ENCODE peak calls at places on chromosomes 12 and 14, in four cellular contexts. One of them, this sample, is unnamed.

GRCh38 chr12:779745-780734 is 27.7 kb downstream of the WNK1 start:
- DNase-seq in fibroblast of lung: peak; percentile 84
- DNase-seq in stomach: no peak
- DNase-seq in mesendoderm: no peak
- DNase-seq in this sample: no peak

GRCh38 chr12:44465139-44465538 is 411.0 kb downstream of the NELL2 start:
- DNase-seq in fibroblast of lung: no peak
- DNase-seq in stomach: no peak
- DNase-seq in mesendoderm: peak; percentile 44
- DNase-seq in this sample: no peak

GRCh38 chr14:68593806-68594536 is 198.9 kb downstream of the ZFP36L1 start:
- DNase-seq in fibroblast of lung: peak; percentile 63
- DNase-seq in stomach: no peak
- DNase-seq in mesendoderm: no peak
- DNase-seq in this sample: peak; percentile 44

GRCh38 chr14:73662439-73663056 is 17.8 kb downstream of the DNAL1 start:
- DNase-seq in fibroblast of lung: peak; percentile 95
- DNase-seq in stomach: no peak
- DNase-seq in mesendoderm: peak; percentile 95
- DNase-seq in this sample: peak; percentile 64

GRCh38 chr12:104478396-104479140 is 21.8 kb downstream of the CHST11 start:
- DNase-seq in fibroblast of lung: peak; percentile 38
- DNase-seq in stomach: no peak
- DNase-seq in mesendoderm: no peak
- DNase-seq in this sample: no peak

GRCh38 chr12:31118347-31118830 is 44.7 kb downstream of the DDX11 start:
- DNase-seq in fibroblast of lung: no peak
- DNase-seq in stomach: no peak
- DNase-seq in mesendoderm: peak; percentile 40
- DNase-seq in this sample: peak; percentile 68

GRCh38 chr12:13982010-13982409 is 608 bp upstream of the GRIN2B start:
- DNase-seq in fibroblast of lung: no peak
- DNase-seq in stomach: no peak
- DNase-seq in mesendoderm: peak; percentile 75
- DNase-seq in this sample: no peak

GRCh38 chr12:94172973-94173372 is 24.6 kb downstream of the PLXNC1 start:
- DNase-seq in fibroblast of lung: peak; percentile 91
- DNase-seq in stomach: peak; percentile 27
- DNase-seq in mesendoderm: no peak
- DNase-seq in this sample: no peak

GRCh38 chr12:14930299-14930698 is 8.0 kb downstream of the ERP27 start:
- DNase-seq in fibroblast of lung: peak; percentile 29
- DNase-seq in stomach: no peak
- DNase-seq in mesendoderm: no peak
- DNase-seq in this sample: no peak

GRCh38 chr12:47818701-47819543 is 781 bp downstream of the HDAC7 start:
- DNase-seq in fibroblast of lung: no peak
- DNase-seq in stomach: peak; percentile 49
- DNase-seq in mesendoderm: peak; percentile 67
- DNase-seq in this sample: peak; percentile 88

GRCh38 chr12:124094733-124095132 is 121.7 kb downstream of the ZNF664 start:
- DNase-seq in fibroblast of lung: no peak
- DNase-seq in stomach: no peak
- DNase-seq in mesendoderm: no peak
- DNase-seq in this sample: no peak

GRCh38 chr12:16560273-16560672 is 45.7 kb downstream of the LMO3 start:
- DNase-seq in fibroblast of lung: no peak
- DNase-seq in stomach: no peak
- DNase-seq in mesendoderm: no peak
- DNase-seq in this sample: no peak

GRCh38 chr14:29216774-29217232 is 450.2 kb downstream of the FOXG1 start:
- DNase-seq in fibroblast of lung: peak; percentile 57
- DNase-seq in stomach: no peak
- DNase-seq in mesendoderm: no peak
- DNase-seq in this sample: no peak

GRCh38 chr12:96047151-96047620 is 11.8 kb upstream of the LTA4H start:
- DNase-seq in fibroblast of lung: no peak
- DNase-seq in stomach: no peak
- DNase-seq in mesendoderm: no peak
- DNase-seq in this sample: no peak

GRCh38 chr12:1217191-1217949 is 226.3 kb downstream of the ERC1 start:
- DNase-seq in fibroblast of lung: peak; percentile 92
- DNase-seq in stomach: no peak
- DNase-seq in mesendoderm: no peak
- DNase-seq in this sample: no peak

GRCh38 chr12:132834181-132834711 is 5.6 kb upstream of the GOLGA3 start:
- DNase-seq in fibroblast of lung: no peak
- DNase-seq in stomach: no peak
- DNase-seq in mesendoderm: no peak
- DNase-seq in this sample: no peak

GRCh38 chr12:88908345-88908744 is 328.1 kb upstream of the KITLG start:
- DNase-seq in fibroblast of lung: no peak
- DNase-seq in stomach: no peak
- DNase-seq in mesendoderm: no peak
- DNase-seq in this sample: no peak

GRCh38 chr12:122989443-122989839 is 9.0 kb downstream of the ARL6IP4 start:
- DNase-seq in fibroblast of lung: no peak
- DNase-seq in stomach: no peak
- DNase-seq in mesendoderm: no peak
- DNase-seq in this sample: no peak

GRCh38 chr12:66688836-66689439 is 10.1 kb upstream of the GRIP1 start:
- DNase-seq in fibroblast of lung: peak; percentile 25
- DNase-seq in stomach: peak; percentile 51
- DNase-seq in mesendoderm: peak; percentile 90
- DNase-seq in this sample: no peak

GRCh38 chr12:27081668-27082091 is 698 bp downstream of the C12orf71 start:
- DNase-seq in fibroblast of lung: no peak
- DNase-seq in stomach: no peak
- DNase-seq in mesendoderm: peak; percentile 79
- DNase-seq in this sample: no peak

GRCh38 chr14:24094839-24095195 is 706 bp downstream of the PCK2 start:
- DNase-seq in fibroblast of lung: no peak
- DNase-seq in stomach: no peak
- DNase-seq in mesendoderm: no peak
- DNase-seq in this sample: no peak

GRCh38 chr14:73227812-73228781 is 9.2 kb upstream of the PAPLN start:
- DNase-seq in fibroblast of lung: peak; percentile 86
- DNase-seq in stomach: no peak
- DNase-seq in mesendoderm: peak; percentile 27
- DNase-seq in this sample: no peak

GRCh38 chr14:51094282-51094821 is 553 bp downstream of the TRIM9 start:
- DNase-seq in fibroblast of lung: peak; percentile 7
- DNase-seq in stomach: no peak
- DNase-seq in mesendoderm: peak; percentile 22
- DNase-seq in this sample: peak; percentile 59

GRCh38 chr12:18837025-18837424 is 99.1 kb downstream of the CAPZA3 start:
- DNase-seq in fibroblast of lung: peak; percentile 20
- DNase-seq in stomach: no peak
- DNase-seq in mesendoderm: no peak
- DNase-seq in this sample: no peak

GRCh38 chr12:72476301-72476700 is 204.1 kb downstream of the TRHDE start:
- DNase-seq in fibroblast of lung: no peak
- DNase-seq in stomach: no peak
- DNase-seq in mesendoderm: no peak
- DNase-seq in this sample: no peak

DNA sequence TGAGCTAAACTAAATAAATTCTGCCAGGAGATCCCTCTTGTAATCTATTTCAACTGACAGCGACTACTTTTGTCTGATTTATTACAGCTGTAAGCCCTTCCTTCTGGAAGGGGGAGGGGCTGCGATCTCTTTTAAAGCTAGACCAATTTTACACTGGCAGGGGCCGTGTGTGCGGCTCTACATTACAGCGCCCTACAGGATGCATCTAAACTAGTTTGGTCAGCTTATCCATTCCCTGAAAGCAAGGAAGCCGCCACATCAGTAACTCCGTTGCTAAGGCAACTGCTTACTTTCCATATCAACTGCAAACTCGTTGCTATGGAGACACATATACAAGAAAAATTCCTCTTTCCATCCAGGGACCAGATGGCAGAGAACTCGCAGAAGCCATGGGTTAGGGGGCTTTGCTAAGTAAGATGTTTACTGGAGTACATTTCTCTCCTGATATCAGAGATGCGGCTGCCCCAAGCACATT is 17.4 kb downstream of the FOXN3 start:
- DNase-seq in fibroblast of lung: peak; percentile 89
- DNase-seq in stomach: no peak
- DNase-seq in mesendoderm: peak; percentile 97
- DNase-seq in this sample: no peak
- H3K4me1 ChIP-seq in fibroblast of lung: peaks cover 2% of the 10 kb centered on the region
- H3K4me1 ChIP-seq in stomach: peaks cover 18% of the 10 kb centered on the region
- H3K4me1 ChIP-seq in mesendoderm: no peaks in the 10 kb centered on the region
- H3K4me1 ChIP-seq in this sample: peaks cover 21% of the 10 kb centered on the region

GRCh38 chr12:50221228-50222008 is 54.2 kb upstream of the CERS5 start:
- DNase-seq in fibroblast of lung: peak; percentile 84
- DNase-seq in stomach: no peak
- DNase-seq in mesendoderm: peak; percentile 66
- DNase-seq in this sample: no peak

GRCh38 chr12:50217202-50217601 is 50.0 kb upstream of the CERS5 start:
- DNase-seq in fibroblast of lung: no peak
- DNase-seq in stomach: no peak
- DNase-seq in mesendoderm: no peak
- DNase-seq in this sample: no peak

GRCh38 chr12:50220357-50221061 is 53.3 kb upstream of the CERS5 start:
- DNase-seq in fibroblast of lung: peak; percentile 78
- DNase-seq in stomach: no peak
- DNase-seq in mesendoderm: peak; percentile 47
- DNase-seq in this sample: no peak

GRCh38 chr12:50218386-50218785 is 51.2 kb upstream of the CERS5 start:
- DNase-seq in fibroblast of lung: peak; percentile 70
- DNase-seq in stomach: no peak
- DNase-seq in mesendoderm: peak; percentile 68
- DNase-seq in this sample: no peak

DNA sequence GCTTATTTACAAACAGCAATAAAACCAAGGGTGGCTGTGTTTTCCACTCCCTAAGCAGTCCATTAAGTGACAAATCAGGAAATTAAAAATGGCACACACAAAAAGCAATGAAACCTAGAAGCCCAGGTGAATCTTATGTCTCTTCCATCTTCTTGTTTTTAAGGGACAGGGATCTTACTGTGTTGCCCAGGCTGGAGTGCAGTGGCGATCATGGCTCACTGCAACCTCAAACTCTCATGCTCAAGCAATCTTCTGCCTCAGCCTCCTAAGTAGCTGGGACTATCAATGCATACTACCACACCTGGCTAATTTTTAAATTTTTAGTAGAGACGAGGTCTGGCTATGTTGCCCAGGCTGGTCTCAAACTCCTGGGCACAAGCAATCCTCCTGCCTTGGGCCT is 52.4 kb upstream of the CERS5 start:
- DNase-seq in fibroblast of lung: no peak
- DNase-seq in stomach: no peak
- DNase-seq in mesendoderm: no peak
- DNase-seq in this sample: no peak
- H3K4me1 ChIP-seq in fibroblast of lung: peaks cover 3% of the 10 kb centered on the region
- H3K4me1 ChIP-seq in stomach: peaks cover 32% of the 10 kb centered on the region
- H3K4me1 ChIP-seq in mesendoderm: no peaks in the 10 kb centered on the region
- H3K4me1 ChIP-seq in this sample: peaks cover 65% of the 10 kb centered on the region

GRCh38 chr12:109947511-109947910 is 47.4 kb downstream of the TCHP start:
- DNase-seq in fibroblast of lung: peak; percentile 92
- DNase-seq in stomach: no peak
- DNase-seq in mesendoderm: no peak
- DNase-seq in this sample: no peak

GRCh38 chr12:109949089-109949488 is 47.1 kb downstream of the GIT2 start:
- DNase-seq in fibroblast of lung: peak; percentile 86
- DNase-seq in stomach: no peak
- DNase-seq in mesendoderm: no peak
- DNase-seq in this sample: no peak

GRCh38 chr12:109946913-109947312 is 46.8 kb downstream of the TCHP start:
- DNase-seq in fibroblast of lung: no peak
- DNase-seq in stomach: no peak
- DNase-seq in mesendoderm: no peak
- DNase-seq in this sample: no peak

GRCh38 chr12:109946505-109946904 is 46.4 kb downstream of the TCHP start:
- DNase-seq in fibroblast of lung: peak; percentile 63
- DNase-seq in stomach: no peak
- DNase-seq in mesendoderm: peak; percentile 77
- DNase-seq in this sample: no peak

DNA sequence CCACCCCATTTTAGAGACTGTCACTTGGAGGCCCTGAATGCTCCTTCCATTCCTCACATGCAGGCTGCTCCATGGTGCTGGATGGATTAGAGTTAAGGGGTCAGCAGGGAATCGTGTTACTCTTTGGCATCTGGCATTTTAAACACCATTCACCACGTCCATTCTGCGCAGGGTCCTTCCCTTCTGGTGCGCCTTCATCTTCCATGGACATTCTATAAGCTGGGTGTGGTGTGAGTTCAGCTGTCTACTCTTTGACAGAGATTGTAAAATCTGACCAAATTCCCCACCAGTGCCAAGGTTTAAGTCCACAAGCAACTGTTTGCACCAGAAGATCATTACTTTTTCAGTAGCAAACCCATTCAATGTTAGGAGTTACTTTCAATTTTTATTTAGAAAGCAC is 47.8 kb downstream of the GIT2 start:
- DNase-seq in fibroblast of lung: no peak
- DNase-seq in stomach: no peak
- DNase-seq in mesendoderm: no peak
- DNase-seq in this sample: no peak
- H3K4me1 ChIP-seq in fibroblast of lung: peaks cover 60% of the 10 kb centered on the region
- H3K4me1 ChIP-seq in stomach: peaks cover 5% of the 10 kb centered on the region
- H3K4me1 ChIP-seq in mesendoderm: peaks cover 4% of the 10 kb centered on the region
- H3K4me1 ChIP-seq in this sample: peaks cover 24% of the 10 kb centered on the region

GRCh38 chr14:95474486-95474885 is 42.0 kb downstream of the SYNE3 start:
- DNase-seq in fibroblast of lung: no peak
- DNase-seq in stomach: no peak
- DNase-seq in mesendoderm: no peak
- DNase-seq in this sample: no peak

GRCh38 chr14:95472819-95473251 is 43.6 kb downstream of the SYNE3 start:
- DNase-seq in fibroblast of lung: no peak
- DNase-seq in stomach: no peak
- DNase-seq in mesendoderm: no peak
- DNase-seq in this sample: no peak

GRCh38 chr14:95469134-95469481 is 47.3 kb downstream of the SYNE3 start:
- DNase-seq in fibroblast of lung: no peak
- DNase-seq in stomach: no peak
- DNase-seq in mesendoderm: no peak
- DNase-seq in this sample: no peak

GRCh38 chr14:95470942-95471499 is 45.4 kb downstream of the SYNE3 start:
- DNase-seq in fibroblast of lung: no peak
- DNase-seq in stomach: no peak
- DNase-seq in mesendoderm: no peak
- DNase-seq in this sample: no peak

GRCh38 chr14:95471526-95472304 is 44.7 kb downstream of the SYNE3 start:
- DNase-seq in fibroblast of lung: peak; percentile 12
- DNase-seq in stomach: no peak
- DNase-seq in mesendoderm: no peak
- DNase-seq in this sample: no peak
- H3K4me1 ChIP-seq in fibroblast of lung: peaks cover 2% of the 10 kb centered on the region
- H3K4me1 ChIP-seq in stomach: peaks cover 10% of the 10 kb centered on the region
- H3K4me1 ChIP-seq in mesendoderm: no peaks in the 10 kb centered on the region
- H3K4me1 ChIP-seq in this sample: peaks cover 27% of the 10 kb centered on the region

DNA sequence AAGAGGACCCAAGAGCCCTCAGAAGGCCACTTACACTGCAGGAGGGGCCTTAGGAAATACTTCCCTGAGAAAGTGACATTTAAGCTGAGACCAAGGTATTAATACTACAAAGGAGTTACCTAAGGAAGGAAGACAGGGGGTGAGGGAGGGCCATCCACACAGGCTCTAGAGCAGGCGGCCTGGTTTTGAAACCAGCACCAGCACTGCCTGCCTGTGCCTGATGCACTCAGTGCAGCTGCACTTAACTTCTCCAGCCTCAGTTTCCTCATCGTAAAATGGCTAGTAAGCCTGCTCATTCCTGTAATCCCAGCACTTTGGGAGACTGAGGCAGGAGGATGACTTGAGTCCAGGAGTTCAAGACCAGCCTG is 45.5 kb upstream of the PLEKHG6 start:
- DNase-seq in fibroblast of lung: no peak
- DNase-seq in stomach: no peak
- DNase-seq in mesendoderm: no peak
- DNase-seq in this sample: no peak
- H3K4me1 ChIP-seq in fibroblast of lung: no peaks in the 10 kb centered on the region
- H3K4me1 ChIP-seq in stomach: peaks cover 20% of the 10 kb centered on the region
- H3K4me1 ChIP-seq in mesendoderm: peaks cover 18% of the 10 kb centered on the region
- H3K4me1 ChIP-seq in this sample: peaks cover 21% of the 10 kb centered on the region

This sample was measured in suprapubic skin.